ENCODE peak calls at places on chromosomes 4 and X, in ten cellular contexts. S is prostate gland, A is endothelial cell of umbilical vein, T is heart left ventricle, Q is stomach, B is body of pancreas, W is adrenal gland, D is transverse colon, I is thyroid gland, O is breast epithelium. K is an unnamed sample.

GRCh38 chrX:75230296-75230695 is 43.6 kb upstream of the UPRT start:
- DNase-seq in S (no peak), A (no peak), T (no peak), Q (no peak), B (no peak), W (no peak), D (no peak), I (no peak), O (no peak), K (no peak)

GRCh38 chr4:94160774-94161173 is 46.9 kb upstream of the SMARCAD1 start:
- DNase-seq in S (no peak), A (no peak), T (no peak), Q (no peak), B (no peak), W (no peak), D (no peak), I (no peak), O (no peak), K (no peak)

GRCh38 chr4:138252551-138252950 is 10.4 kb upstream of the SLC7A11 start:
- DNase-seq in S (no peak), A (no peak), T (no peak), Q (no peak), B (no peak), W (no peak), D (no peak), I (no peak), O (no peak), K (no peak)

GRCh38 chr4:51845736-51846135 is 2.8 kb downstream of the DCUN1D4 start:
- DNase-seq in S (no peak), A (no peak), T (no peak), Q (no peak), B (no peak), W (no peak), D (no peak), I (no peak), O (no peak), K (no peak)

GRCh38 chr4:3345384-3345783 is 52.6 kb downstream of the RGS12 start:
- DNase-seq in S (no peak), A (no peak), T (no peak), Q (no peak), B (no peak), W (peak), D (no peak), I (no peak), O (peak), K (no peak)

GRCh38 chr4:169345207-169345788 is 74.5 kb upstream of the SH3RF1 start:
- DNase-seq in S (no peak), A (peak), T (no peak), Q (no peak), B (no peak), W (no peak), D (no peak), I (no peak), O (no peak), K (no peak)

GRCh38 chr4:17511950-17512795 is at the start of gene QDPR:
- DNase-seq in S (peak), A (peak), T (peak), Q (peak), B (peak), W (peak), D (peak), I (peak), O (peak), K (peak)

GRCh38 chr4:93730760-93731159 is 97.8 kb upstream of the ATOH1 start:
- DNase-seq in S (peak), A (no peak), T (peak), Q (no peak), B (peak), W (peak), D (no peak), I (no peak), O (peak), K (no peak)

GRCh38 chr4:11228575-11228974 is 200.1 kb downstream of the HS3ST1 start:
- DNase-seq in S (no peak), A (no peak), T (no peak), Q (no peak), B (no peak), W (no peak), D (no peak), I (no peak), O (no peak), K (no peak)

GRCh38 chrX:136192839-136193414 is 45.6 kb downstream of the FHL1 start:
- DNase-seq in S (no peak), A (no peak), T (no peak), Q (no peak), B (no peak), W (no peak), D (no peak), I (no peak), O (no peak), K (no peak)

GRCh38 chrX:24988314-24988713 is 27.5 kb downstream of the ARX start:
- DNase-seq in S (no peak), A (no peak), T (no peak), Q (no peak), B (no peak), W (no peak), D (no peak), I (no peak), O (no peak), K (no peak)

GRCh38 chr4:151553874-151554273 is 144.9 kb downstream of the FHIP1A start:
- DNase-seq in S (no peak), A (no peak), T (no peak), Q (peak), B (peak), W (no peak), D (peak), I (peak), O (no peak), K (no peak)

GRCh38 chrX:46647251-46647650 is 73.7 kb downstream of the CHST7 start:
- DNase-seq in S (no peak), A (no peak), T (no peak), Q (no peak), B (no peak), W (no peak), D (no peak), I (no peak), O (no peak), K (no peak)

GRCh38 chrX:53768451-53769246 is 82.1 kb upstream of the HUWE1 start:
- DNase-seq in S (no peak), A (no peak), T (no peak), Q (no peak), B (no peak), W (no peak), D (no peak), I (no peak), O (no peak), K (peak)

GRCh38 chrX:5965406-5965805 is 263.3 kb downstream of the NLGN4X start:
- DNase-seq in S (no peak), A (no peak), T (no peak), Q (no peak), B (no peak), W (no peak), D (no peak), I (no peak), O (no peak), K (no peak)

GRCh38 chr4:106541253-106541652 is 172.7 kb upstream of the GIMD1 start:
- DNase-seq in S (no peak), A (peak), T (no peak), Q (no peak), B (no peak), W (no peak), D (no peak), I (no peak), O (no peak), K (no peak)

GRCh38 chr4:40825014-40825838 is 75.5 kb downstream of the NSUN7 start:
- DNase-seq in S (no peak), A (no peak), T (no peak), Q (no peak), B (no peak), W (no peak), D (no peak), I (no peak), O (no peak), K (no peak)

GRCh38 chr4:83605744-83606172 is 69.8 kb downstream of the GPAT3 start:
- DNase-seq in S (no peak), A (no peak), T (no peak), Q (no peak), B (peak), W (no peak), D (no peak), I (peak), O (no peak), K (no peak)

GRCh38 chrX:78545233-78545632 is 113.9 kb downstream of the RTL3 start:
- DNase-seq in S (no peak), A (no peak), T (no peak), Q (no peak), B (peak), W (no peak), D (no peak), I (no peak), O (no peak), K (no peak)

GRCh38 chr4:25588211-25588610 is 67.4 kb upstream of the SLC34A2 start:
- DNase-seq in S (no peak), A (no peak), T (no peak), Q (no peak), B (no peak), W (no peak), D (no peak), I (no peak), O (no peak), K (no peak)

GRCh38 chrX:140709421-140709846 is at the start of gene LINC00632:
- DNase-seq in S (no peak), A (no peak), T (no peak), Q (no peak), B (no peak), W (no peak), D (no peak), I (no peak), O (no peak), K (no peak)

GRCh38 chr4:40283968-40284367 is 51.2 kb upstream of the CHRNA9 start:
- DNase-seq in S (no peak), A (no peak), T (no peak), Q (no peak), B (no peak), W (no peak), D (no peak), I (no peak), O (no peak), K (no peak)

GRCh38 chr4:83535945-83536648 is at the start of gene GPAT3:
- DNase-seq in S (peak), A (peak), T (peak), Q (peak), B (peak), W (peak), D (peak), I (peak), O (peak), K (peak)

GRCh38 chr4:108168672-108169562 is at the start of gene LEF1:
- DNase-seq in S (peak), A (peak), T (peak), Q (peak), B (peak), W (peak), D (peak), I (peak), O (peak), K (peak)
- TF ChIP-seq POLR2A in S (peak), A (no peak), T (no peak), Q (no peak), B (no peak), W (no peak), D (no peak), I (no peak), O (no peak), K (no peak)

GRCh38 chrX:103356897-103357296 is 591 bp downstream of the TCEAL9 start:
- DNase-seq in S (peak), A (peak), T (no peak), Q (no peak), B (peak), W (peak), D (peak), I (peak), O (no peak), K (peak)
- H3K4me3 ChIP-seq in S (peak), A (peak), T (peak), Q (peak), B (peak), W (peak), D (peak), I (peak), O (peak), K (peak)

DNA sequence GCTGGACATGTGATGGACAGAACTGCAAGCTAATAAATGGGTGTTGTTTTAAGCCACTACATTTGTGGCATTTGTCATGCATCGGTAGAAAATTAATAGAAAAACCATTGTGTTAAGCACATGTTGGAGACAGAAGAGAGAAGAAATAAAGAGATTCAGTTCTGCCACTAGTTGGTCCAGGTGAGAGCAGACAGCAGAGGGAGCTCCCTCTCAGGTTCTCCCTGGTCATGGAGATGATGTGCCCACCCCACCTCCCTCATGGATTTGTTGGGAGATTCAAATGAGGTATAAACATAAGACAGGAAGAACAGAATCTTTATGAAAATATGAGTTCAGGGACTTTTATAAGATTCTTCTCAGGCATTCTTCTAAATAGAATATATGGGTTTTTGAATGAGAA is 36.8 kb upstream of the OCIAD2 start:
- DNase-seq in S (no peak), A (no peak), T (no peak), Q (no peak), B (no peak), W (no peak), D (no peak), I (peak), O (no peak), K (no peak)
- TF ChIP-seq CTCF in S (no peak), A (peak), T (no peak), Q (no peak), B (no peak), W (no peak), D (no peak), I (peak), O (no peak), K (no peak)

GRCh38 chrX:154483325-154483724 is 3.1 kb downstream of the UBL4A start:
- DNase-seq in S (no peak), A (no peak), T (no peak), Q (no peak), B (no peak), W (no peak), D (no peak), I (no peak), O (no peak), K (no peak)
- TF ChIP-seq POLR2A in S (no peak), A (no peak), T (no peak), Q (no peak), B (no peak), W (no peak), D (no peak), I (no peak), O (no peak), K (no peak)